ENCODE peak calls at places on chromosomes 3 and 15, in eight cellular contexts. One of them, this sample, is unnamed.

GRCh38 chr3:14514323-14514720 is 25.8 kb downstream of the GRIP2 start:
- DNase-seq in H1: no peak
- DNase-seq in fibroblast of lung: no peak
- DNase-seq in GM13976: no peak
- DNase-seq in psoas muscle: no peak
- DNase-seq in right lobe of liver: no peak
- DNase-seq in neural crest cell: no peak
- DNase-seq in mucosa of descending colon: no peak
- DNase-seq in this sample: peak; percentile 49

GRCh38 chr15:39118510-39118909 is 462.4 kb upstream of the THBS1 start:
- DNase-seq in H1: no peak
- DNase-seq in fibroblast of lung: peak; percentile 94
- DNase-seq in GM13976: no peak
- DNase-seq in psoas muscle: no peak
- DNase-seq in right lobe of liver: no peak
- DNase-seq in neural crest cell: no peak
- DNase-seq in mucosa of descending colon: no peak
- DNase-seq in this sample: no peak

GRCh38 chr3:179181021-179181472 is 32.9 kb downstream of the PIK3CA start:
- DNase-seq in H1: no peak
- DNase-seq in fibroblast of lung: peak; percentile 62
- DNase-seq in GM13976: peak; percentile 29
- DNase-seq in psoas muscle: no peak
- DNase-seq in right lobe of liver: no peak
- DNase-seq in neural crest cell: no peak
- DNase-seq in mucosa of descending colon: no peak
- DNase-seq in this sample: no peak

GRCh38 chr15:95733931-95734330 is 596.6 kb upstream of the NR2F2 start:
- DNase-seq in H1: no peak
- DNase-seq in fibroblast of lung: no peak
- DNase-seq in GM13976: no peak
- DNase-seq in psoas muscle: no peak
- DNase-seq in right lobe of liver: no peak
- DNase-seq in neural crest cell: no peak
- DNase-seq in mucosa of descending colon: no peak
- DNase-seq in this sample: no peak

GRCh38 chr3:38957296-38957695 is 94.4 kb downstream of the SCN11A start:
- DNase-seq in H1: no peak
- DNase-seq in fibroblast of lung: no peak
- DNase-seq in GM13976: no peak
- DNase-seq in psoas muscle: no peak
- DNase-seq in right lobe of liver: no peak
- DNase-seq in neural crest cell: no peak
- DNase-seq in mucosa of descending colon: no peak
- DNase-seq in this sample: no peak

GRCh38 chr3:4425707-4426106 is 41.4 kb downstream of the SUMF1 start:
- DNase-seq in H1: no peak
- DNase-seq in fibroblast of lung: peak; percentile 10
- DNase-seq in GM13976: no peak
- DNase-seq in psoas muscle: no peak
- DNase-seq in right lobe of liver: no peak
- DNase-seq in neural crest cell: no peak
- DNase-seq in mucosa of descending colon: no peak
- DNase-seq in this sample: no peak

GRCh38 chr3:86923071-86923476 is 67.9 kb downstream of the VGLL3 start:
- DNase-seq in H1: no peak
- DNase-seq in fibroblast of lung: peak; percentile 85
- DNase-seq in GM13976: no peak
- DNase-seq in psoas muscle: peak; percentile 20
- DNase-seq in right lobe of liver: no peak
- DNase-seq in neural crest cell: no peak
- DNase-seq in mucosa of descending colon: no peak
- DNase-seq in this sample: peak; percentile 43

GRCh38 chr15:82095803-82096202 is 50.0 kb upstream of the MEX3B start:
- DNase-seq in H1: no peak
- DNase-seq in fibroblast of lung: no peak
- DNase-seq in GM13976: no peak
- DNase-seq in psoas muscle: no peak
- DNase-seq in right lobe of liver: no peak
- DNase-seq in neural crest cell: no peak
- DNase-seq in mucosa of descending colon: no peak
- DNase-seq in this sample: no peak

GRCh38 chr3:57927916-57928315 is 80.3 kb upstream of the FLNB start:
- DNase-seq in H1: no peak
- DNase-seq in fibroblast of lung: no peak
- DNase-seq in GM13976: no peak
- DNase-seq in psoas muscle: no peak
- DNase-seq in right lobe of liver: no peak
- DNase-seq in neural crest cell: no peak
- DNase-seq in mucosa of descending colon: no peak
- DNase-seq in this sample: no peak

GRCh38 chr3:19886404-19886803 is 47.6 kb downstream of the EFHB start:
- DNase-seq in H1: no peak
- DNase-seq in fibroblast of lung: no peak
- DNase-seq in GM13976: no peak
- DNase-seq in psoas muscle: no peak
- DNase-seq in right lobe of liver: peak; percentile 31
- DNase-seq in neural crest cell: no peak
- DNase-seq in mucosa of descending colon: no peak
- DNase-seq in this sample: no peak

GRCh38 chr3:19881036-19881435 is 53.0 kb downstream of the EFHB start:
- DNase-seq in H1: no peak
- DNase-seq in fibroblast of lung: no peak
- DNase-seq in GM13976: no peak
- DNase-seq in psoas muscle: no peak
- DNase-seq in right lobe of liver: no peak
- DNase-seq in neural crest cell: no peak
- DNase-seq in mucosa of descending colon: no peak
- DNase-seq in this sample: no peak

GRCh38 chr3:19881852-19882251 is 52.2 kb downstream of the EFHB start:
- DNase-seq in H1: no peak
- DNase-seq in fibroblast of lung: no peak
- DNase-seq in GM13976: no peak
- DNase-seq in psoas muscle: no peak
- DNase-seq in right lobe of liver: no peak
- DNase-seq in neural crest cell: no peak
- DNase-seq in mucosa of descending colon: no peak
- DNase-seq in this sample: no peak

GRCh38 chr3:19888428-19889152 is 45.4 kb downstream of the EFHB start:
- DNase-seq in H1: no peak
- DNase-seq in fibroblast of lung: no peak
- DNase-seq in GM13976: no peak
- DNase-seq in psoas muscle: no peak
- DNase-seq in right lobe of liver: no peak
- DNase-seq in neural crest cell: no peak
- DNase-seq in mucosa of descending colon: no peak
- DNase-seq in this sample: no peak

GRCh38 chr3:19885468-19885867 is 48.5 kb downstream of the EFHB start:
- DNase-seq in H1: no peak
- DNase-seq in fibroblast of lung: peak; percentile 25
- DNase-seq in GM13976: peak; percentile 41
- DNase-seq in psoas muscle: no peak
- DNase-seq in right lobe of liver: no peak
- DNase-seq in neural crest cell: no peak
- DNase-seq in mucosa of descending colon: peak; percentile 15
- DNase-seq in this sample: peak; percentile 5
- TF ChIP-seq CTCF in H1: peak; percentile 54
- TF ChIP-seq CTCF in fibroblast of lung: peak; percentile 61
- TF ChIP-seq CTCF in GM13976: peak; percentile 25
- TF ChIP-seq CTCF in psoas muscle: peak; percentile 45
- TF ChIP-seq CTCF in right lobe of liver: peak; percentile 62
- TF ChIP-seq CTCF in neural crest cell: peak; percentile 68
- TF ChIP-seq CTCF in mucosa of descending colon: peak; percentile 20
- TF ChIP-seq CTCF in this sample: peak; percentile 37

DNA sequence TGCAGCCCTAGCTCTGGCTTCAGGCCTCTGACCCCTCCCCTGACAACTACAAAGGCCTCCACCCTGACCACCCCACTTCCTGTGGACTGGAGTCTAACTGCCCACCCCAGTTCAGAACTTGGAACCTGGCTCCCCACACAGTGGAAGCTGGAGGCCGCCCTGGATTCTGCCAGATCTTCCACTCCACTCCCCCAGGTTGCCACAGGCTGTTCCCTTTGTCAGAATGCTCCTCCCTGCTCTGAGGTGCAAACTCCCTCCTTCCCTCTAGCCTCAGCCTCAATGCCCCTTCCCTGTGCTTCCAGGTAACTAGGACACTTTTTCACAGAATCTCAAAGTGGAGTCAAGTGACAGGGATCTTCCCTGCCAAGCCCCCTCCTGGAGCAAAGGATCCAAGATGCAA is 62.8 kb upstream of the TMEM115 start:
- DNase-seq in H1: no peak
- DNase-seq in fibroblast of lung: no peak
- DNase-seq in GM13976: no peak
- DNase-seq in psoas muscle: no peak
- DNase-seq in right lobe of liver: no peak
- DNase-seq in neural crest cell: no peak
- DNase-seq in mucosa of descending colon: no peak
- DNase-seq in this sample: no peak
- TF ChIP-seq CTCF in H1: no peak
- TF ChIP-seq CTCF in fibroblast of lung: no peak
- TF ChIP-seq CTCF in GM13976: no peak
- TF ChIP-seq CTCF in psoas muscle: no peak
- TF ChIP-seq CTCF in right lobe of liver: no peak
- TF ChIP-seq CTCF in neural crest cell: no peak
- TF ChIP-seq CTCF in mucosa of descending colon: no peak
- TF ChIP-seq CTCF in this sample: no peak

DNA sequence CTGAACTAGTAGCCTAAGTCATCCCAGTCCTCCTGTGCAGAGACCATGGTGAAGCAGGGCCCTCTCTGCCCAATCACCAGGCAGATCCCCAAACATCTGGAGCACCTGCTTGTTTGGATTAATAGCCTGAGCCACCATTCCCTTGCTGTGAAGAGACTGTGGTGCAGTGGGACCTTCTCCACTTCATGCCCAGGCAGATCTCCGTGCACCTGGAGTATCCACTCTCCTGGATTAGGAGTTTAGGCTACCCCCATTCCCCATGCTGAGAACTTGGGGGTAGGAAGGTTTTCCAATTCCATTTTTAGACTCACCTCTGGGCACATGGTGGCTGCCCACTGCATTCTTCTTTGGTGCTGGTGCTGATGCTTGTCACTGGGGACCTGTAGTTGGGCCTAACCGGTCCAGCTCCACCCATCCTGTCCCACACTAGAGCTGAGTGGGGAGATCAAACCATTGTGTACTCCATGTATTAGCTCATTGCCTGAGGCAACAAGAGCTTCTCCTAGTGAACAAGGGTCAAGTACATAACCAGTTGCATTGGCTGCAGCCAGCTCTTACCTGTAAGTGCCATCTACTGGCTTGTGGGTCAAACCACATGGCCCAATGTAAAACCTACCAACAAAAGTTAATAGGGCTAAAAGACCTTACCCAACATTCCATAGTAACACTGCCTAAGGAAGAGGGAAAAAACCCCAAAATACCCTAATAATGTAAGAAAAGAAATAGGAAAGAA is 382.5 kb upstream of the CBLB start:
- DNase-seq in H1: no peak
- DNase-seq in fibroblast of lung: no peak
- DNase-seq in GM13976: no peak
- DNase-seq in psoas muscle: no peak
- DNase-seq in right lobe of liver: peak; percentile 15
- DNase-seq in neural crest cell: no peak
- DNase-seq in mucosa of descending colon: no peak
- DNase-seq in this sample: no peak
- TF ChIP-seq CTCF in H1: peak; percentile 7
- TF ChIP-seq CTCF in fibroblast of lung: no peak
- TF ChIP-seq CTCF in GM13976: no peak
- TF ChIP-seq CTCF in psoas muscle: peak; percentile 20
- TF ChIP-seq CTCF in right lobe of liver: peak; percentile 15
- TF ChIP-seq CTCF in neural crest cell: no peak
- TF ChIP-seq CTCF in mucosa of descending colon: no peak
- TF ChIP-seq CTCF in this sample: no peak

DNA sequence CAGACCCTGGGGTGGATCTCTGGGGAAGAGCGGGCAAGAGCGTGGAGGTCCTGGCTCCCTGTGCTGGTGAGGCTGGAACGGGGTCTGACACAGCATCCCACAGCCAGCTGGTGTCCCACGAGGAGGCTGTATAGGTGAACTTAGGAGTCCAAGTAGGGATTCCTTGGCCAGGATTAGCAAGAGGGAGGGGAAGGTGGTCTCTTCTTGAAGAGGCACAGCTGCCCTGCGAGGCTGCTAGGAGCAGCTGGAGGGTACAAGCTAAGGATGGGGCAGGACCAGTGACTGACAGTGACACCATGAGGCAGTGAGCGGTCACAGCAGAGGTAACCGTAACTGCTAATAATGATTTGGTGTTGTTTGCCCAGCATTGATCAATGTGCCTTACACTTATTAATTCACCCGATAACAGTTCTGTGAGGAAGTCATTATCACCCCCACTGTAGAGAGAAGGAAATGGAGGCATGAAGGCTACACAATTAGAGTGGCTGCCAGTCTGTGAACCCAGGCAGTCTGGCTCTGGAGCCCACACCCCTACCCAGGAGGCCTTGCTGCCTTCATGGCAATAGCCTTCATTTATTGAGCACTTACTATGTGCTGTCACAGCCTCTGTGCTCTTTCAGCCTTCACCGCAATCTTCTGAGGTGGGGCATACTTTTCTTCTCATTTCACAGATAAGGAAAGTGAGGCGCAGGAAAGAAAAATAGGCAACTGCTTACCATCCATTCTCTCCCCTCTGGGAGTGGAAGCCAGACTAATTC is 59.4 kb downstream of the TMEM44 start:
- DNase-seq in H1: peak; percentile 48
- DNase-seq in fibroblast of lung: peak; percentile 59
- DNase-seq in GM13976: peak; percentile 86
- DNase-seq in psoas muscle: peak; percentile 26
- DNase-seq in right lobe of liver: peak; percentile 55
- DNase-seq in neural crest cell: peak; percentile 19
- DNase-seq in mucosa of descending colon: peak; percentile 57
- DNase-seq in this sample: peak; percentile 69
- TF ChIP-seq CTCF in H1: peak; percentile 88
- TF ChIP-seq CTCF in fibroblast of lung: peak; percentile 12
- TF ChIP-seq CTCF in GM13976: peak; percentile 72
- TF ChIP-seq CTCF in psoas muscle: peak; percentile 52
- TF ChIP-seq CTCF in right lobe of liver: peak; percentile 67
- TF ChIP-seq CTCF in neural crest cell: peak; percentile 57
- TF ChIP-seq CTCF in mucosa of descending colon: peak; percentile 29
- TF ChIP-seq CTCF in this sample: peak; percentile 78

DNA sequence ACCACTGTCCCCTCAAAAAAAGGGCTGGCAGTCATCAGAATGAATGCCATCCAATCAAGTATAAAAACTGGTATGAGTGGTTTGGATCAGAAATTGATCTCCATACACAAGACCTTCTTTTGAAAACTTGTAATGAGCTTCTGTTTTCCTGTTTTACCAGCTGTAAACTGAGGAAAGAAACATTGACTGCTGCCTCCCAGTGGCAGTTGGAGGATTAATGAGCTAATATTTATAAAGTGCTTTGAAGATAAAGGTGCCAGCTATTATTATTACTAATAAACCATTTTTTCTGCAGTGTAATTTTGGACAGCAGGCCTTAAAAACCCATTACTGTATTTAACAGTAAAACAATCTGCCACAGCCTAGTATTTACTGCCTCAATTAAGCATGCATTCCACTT is 11.4 kb downstream of the CHL1 start:
- DNase-seq in H1: no peak
- DNase-seq in fibroblast of lung: no peak
- DNase-seq in GM13976: no peak
- DNase-seq in psoas muscle: no peak
- DNase-seq in right lobe of liver: no peak
- DNase-seq in neural crest cell: no peak
- DNase-seq in mucosa of descending colon: no peak
- DNase-seq in this sample: no peak
- TF ChIP-seq CTCF in H1: peak; percentile 30
- TF ChIP-seq CTCF in fibroblast of lung: no peak
- TF ChIP-seq CTCF in GM13976: no peak
- TF ChIP-seq CTCF in psoas muscle: no peak
- TF ChIP-seq CTCF in right lobe of liver: no peak
- TF ChIP-seq CTCF in neural crest cell: no peak
- TF ChIP-seq CTCF in mucosa of descending colon: no peak
- TF ChIP-seq CTCF in this sample: no peak